ENCODE peak calls at places on chromosomes 13 and 19, in ten cellular contexts. I is adipocyte; K is lung; J is fibroblast of the aortic adventitia; A is activated naive CD4-positive, alpha-beta T cell treated with anti-CD3 and anti-CD28 coated beads, Interleukin-2, amount 50 U/mL, for 72 hours; L is T-helper 17 cell; T is EL; X is NCI-H1105; H is activated CD4-positive, alpha-beta T cell treated with anti-CD3 and anti-CD28 coated beads, Interleukin-2, amount 50 U/mL, for 24 hours; S is A172. E is an unnamed sample.

GRCh38 chr19:17061691-17062090 is 13.6 kb downstream of the HAUS8 start:
- DNase-seq in A (no peak), I (no peak), H (no peak), X (no peak), L (no peak), K (no peak), J (no peak), T (no peak), S (no peak), E (no peak)

GRCh38 chr19:15456871-15457700 is 7.3 kb downstream of the RASAL3 start:
- DNase-seq in H (no peak), A (no peak), S (no peak), T (no peak), X (peak; percentile 93), K (no peak), I (no peak), L (no peak), J (no peak), E (no peak)

GRCh38 chr19:610071-610800 is 20.6 kb downstream of the HCN2 start:
- DNase-seq in L (no peak), K (no peak), A (no peak), I (no peak), J (no peak), T (no peak), S (peak; percentile 95), X (no peak), H (no peak), E (no peak)

GRCh38 chr19:47035127-47035494 is 13.3 kb downstream of the TMEM160 start:
- DNase-seq in T (peak; percentile 41), X (peak; percentile 27), K (no peak), A (no peak), L (no peak), J (no peak), I (no peak), H (no peak), S (no peak), E (no peak)

GRCh38 chr19:12801466-12802266 is at the start of the genes PRDX2 and THSD8:
- DNase-seq in A (peak; percentile 86), S (no peak), K (peak; percentile 79), H (peak; percentile 64), X (peak; percentile 95), J (peak; percentile 65), I (peak; percentile 88), L (peak; percentile 51), T (peak; percentile 69), E (no peak)

GRCh38 chr13:75769141-75769905 is 133.2 kb downstream of the LMO7 start:
- DNase-seq in J (no peak), H (no peak), I (no peak), L (no peak), K (no peak), A (no peak), T (peak; percentile 60), S (no peak), X (no peak), E (no peak)

GRCh38 chr13:111626371-111627305 is 306.2 kb downstream of the TEX29 start:
- DNase-seq in I (no peak), J (no peak), S (no peak), K (peak; percentile 22), H (no peak), T (no peak), A (no peak), L (no peak), X (no peak), E (no peak)

GRCh38 chr13:98453254-98453843 is 123.6 kb downstream of the STK24 start:
- DNase-seq in A (no peak), T (peak; percentile 44), X (no peak), J (peak; percentile 46), L (no peak), H (no peak), I (peak; percentile 29), K (no peak), S (no peak), E (no peak)

GRCh38 chr13:97133955-97134354 is 88.2 kb upstream of the MBNL2 start:
- DNase-seq in K (peak; percentile 63), L (no peak), X (no peak), J (no peak), S (no peak), I (no peak), H (no peak), T (no peak), A (no peak), E (no peak)

GRCh38 chr19:7689165-7689564 is 8.5 kb downstream of the TRAPPC5 start:
- DNase-seq in J (no peak), K (no peak), S (no peak), H (no peak), L (no peak), T (no peak), A (no peak), X (no peak), I (no peak), E (no peak)

GRCh38 chr13:46759861-46760260 is 37.1 kb downstream of the ESD start:
- DNase-seq in S (no peak), I (no peak), X (no peak), K (no peak), L (no peak), A (no peak), J (peak; percentile 25), H (no peak), T (no peak), E (no peak)

GRCh38 chr19:13231663-13232062 is 81.5 kb downstream of the IER2 start:
- DNase-seq in H (no peak), K (no peak), T (no peak), I (no peak), J (peak; percentile 16), A (no peak), L (no peak), X (no peak), S (peak; percentile 54), E (no peak)

GRCh38 chr19:55099557-55100506 is 17.6 kb downstream of the PPP1R12C start:
- DNase-seq in A (no peak), H (no peak), T (no peak), S (no peak), X (no peak), L (no peak), J (no peak), I (no peak), K (no peak), E (no peak)

GRCh38 chr13:46934749-46935148 is 37.9 kb upstream of the HTR2A start:
- DNase-seq in K (no peak), X (no peak), H (no peak), L (no peak), S (no peak), J (no peak), A (no peak), T (no peak), I (no peak), E (no peak)

GRCh38 chr13:80871481-80871880 is 530.6 kb upstream of the SPRY2 start:
- DNase-seq in K (no peak), J (peak; percentile 4), L (no peak), T (no peak), I (peak; percentile 4), A (no peak), H (no peak), X (no peak), S (peak; percentile 55), E (no peak)

GRCh38 chr13:51269039-51269438 is 46.8 kb downstream of the FAM124A start:
- DNase-seq in I (peak; percentile 15), K (no peak), S (peak; percentile 22), X (no peak), J (peak; percentile 47), T (peak; percentile 81), A (no peak), L (no peak), H (no peak), E (no peak)

GRCh38 chr19:53506728-53507127 is 31.2 kb upstream of the ZNF331 start:
- DNase-seq in A (no peak), K (no peak), I (no peak), L (no peak), H (no peak), S (no peak), J (no peak), T (no peak), X (no peak), E (no peak)

GRCh38 chr13:27924529-27925141 is 4.8 kb downstream of the PDX1 start:
- DNase-seq in X (no peak), J (no peak), K (no peak), S (no peak), A (no peak), T (no peak), H (no peak), I (no peak), L (no peak), E (no peak)

GRCh38 chr13:101845501-101846012 is 393.1 kb downstream of the ITGBL1 start:
- DNase-seq in X (no peak), L (no peak), S (peak; percentile 26), A (no peak), J (no peak), T (peak; percentile 45), K (no peak), H (no peak), I (no peak), E (no peak)

GRCh38 chr13:23655321-23655720 is 85.1 kb downstream of the TNFRSF19 start:
- DNase-seq in H (no peak), S (no peak), K (no peak), J (no peak), A (no peak), L (no peak), I (no peak), T (no peak), X (no peak), E (no peak)

GRCh38 chr19:12985049-12985776 is 10.1 kb upstream of the NFIX start:
- DNase-seq in I (no peak), K (no peak), X (no peak), T (peak; percentile 20), A (no peak), J (peak; percentile 28), L (no peak), H (no peak), S (peak; percentile 90), E (peak; percentile 71)

GRCh38 chr13:70385852-70386251 is 277.6 kb upstream of the KLHL1 start:
- DNase-seq in X (no peak), L (no peak), J (no peak), K (no peak), H (no peak), A (no peak), S (no peak), T (no peak), I (no peak), E (no peak)

GRCh38 chr19:1819211-1819975 is 7.3 kb upstream of the ATP8B3 start:
- DNase-seq in K (no peak), A (no peak), I (no peak), J (no peak), S (no peak), T (no peak), L (no peak), X (no peak), H (no peak), E (no peak)

GRCh38 chr19:44722131-44723121 is 23.5 kb downstream of the CEACAM16 start:
- DNase-seq in H (no peak), X (no peak), L (no peak), A (no peak), T (no peak), K (no peak), J (no peak), I (no peak), S (no peak), E (no peak)